ENCODE peak calls at places on chromosomes 13 and 19, in nine cellular contexts. N, D, Q, T, S, H, L, Z and G are unnamed samples.
A peak's percentile ranks its signal among the peaks of the same experiment; 100 is the strongest.

GRCh38 chr19:4278010-4278409 is 1.1 kb upstream of the SHD start:
- DNase-seq in N (no peak), D (no peak), Q (no peak), T (no peak), S (no peak), H (no peak), L (no peak), Z (no peak), G (no peak)

GRCh38 chr19:2057484-2058469 is 6.7 kb upstream of the MKNK2 start:
- DNase-seq in N (no peak), D (no peak), Q (no peak), T (no peak), S (no peak), H (no peak), L (no peak), Z (no peak), G (no peak)

GRCh38 chr19:34246340-34246739 is 8.0 kb upstream of the GARRE1 start:
- DNase-seq in N (no peak), D (no peak), Q (no peak), T (no peak), S (no peak), H (no peak), L (no peak), Z (no peak), G (no peak)

GRCh38 chr13:33554919-33555791 is 262.8 kb upstream of the RFC3 start:
- DNase-seq in N (no peak), D (peak; percentile 70), Q (no peak), T (no peak), S (no peak), H (no peak), L (no peak), Z (no peak), G (no peak)

GRCh38 chr19:2461751-2462634 is 5.2 kb upstream of the LMNB2 start:
- DNase-seq in N (peak; percentile 50), D (peak; percentile 83), Q (peak; percentile 30), T (peak; percentile 56), S (peak; percentile 59), H (peak; percentile 67), L (peak; percentile 60), Z (peak; percentile 68), G (peak; percentile 57)

GRCh38 chr13:27043013-27043412 is 128.6 kb downstream of the USP12 start:
- DNase-seq in N (peak; percentile 97), D (no peak), Q (no peak), T (peak; percentile 98), S (no peak), H (no peak), L (peak; percentile 83), Z (no peak), G (peak; percentile 98)

GRCh38 chr13:26024558-26024957 is 27.3 kb downstream of the SHISA2 start:
- DNase-seq in N (no peak), D (no peak), Q (no peak), T (no peak), S (no peak), H (no peak), L (no peak), Z (no peak), G (no peak)

GRCh38 chr19:19510432-19510831 is 4.9 kb downstream of the TSSK6 start:
- DNase-seq in N (peak; percentile 15), D (no peak), Q (no peak), T (no peak), S (no peak), H (no peak), L (no peak), Z (no peak), G (no peak)

GRCh38 chr13:37597477-37597876 is 1.1 kb downstream of the POSTN start:
- DNase-seq in N (no peak), D (no peak), Q (no peak), T (no peak), S (no peak), H (no peak), L (no peak), Z (no peak), G (no peak)

GRCh38 chr13:42354246-42355117 is 82.5 kb downstream of the AKAP11 start:
- DNase-seq in N (peak; percentile 25), D (peak; percentile 76), Q (no peak), T (peak; percentile 48), S (no peak), H (no peak), L (no peak), Z (no peak), G (peak; percentile 42)

GRCh38 chr13:99425485-99426341 is 75.6 kb upstream of the TM9SF2 start:
- DNase-seq in N (no peak), D (peak; percentile 94), Q (no peak), T (no peak), S (no peak), H (peak; percentile 39), L (no peak), Z (no peak), G (no peak)

GRCh38 chr13:48748681-48749080 is 95.0 kb downstream of the CYSLTR2 start:
- DNase-seq in N (no peak), D (no peak), Q (no peak), T (peak; percentile 23), S (no peak), H (no peak), L (no peak), Z (no peak), G (no peak)

GRCh38 chr13:48749144-48749543 is 95.4 kb downstream of the CYSLTR2 start:
- DNase-seq in N (peak; percentile 16), D (no peak), Q (no peak), T (peak; percentile 70), S (no peak), H (no peak), L (no peak), Z (no peak), G (peak; percentile 50)

GRCh38 chr13:48750588-48751383 is 97.1 kb downstream of the CYSLTR2 start:
- DNase-seq in N (peak; percentile 51), D (no peak), Q (no peak), T (no peak), S (peak; percentile 54), H (peak; percentile 48), L (no peak), Z (peak; percentile 42), G (peak; percentile 66)

GRCh38 chr13:48746816-48747215 is 93.1 kb downstream of the CYSLTR2 start:
- DNase-seq in N (no peak), D (no peak), Q (no peak), T (no peak), S (no peak), H (no peak), L (no peak), Z (no peak), G (no peak)

GRCh38 chr13:48749699-48750473 is 96.2 kb downstream of the CYSLTR2 start:
- DNase-seq in N (peak; percentile 91), D (peak; percentile 89), Q (peak; percentile 76), T (peak; percentile 99), S (peak; percentile 74), H (peak; percentile 80), L (peak; percentile 96), Z (peak; percentile 72), G (peak; percentile 98)
- TF ChIP-seq CTCF in N (peak; percentile 72), D (peak; percentile 55), Q (peak; percentile 50), T (peak; percentile 58), S (peak; percentile 64), H (peak; percentile 66), L (peak; percentile 48), Z (peak; percentile 44), G (peak; percentile 64)

GRCh38 chr19:45423033-45423588 is 606 bp downstream of the ERCC1 start:
- DNase-seq in N (no peak), D (no peak), Q (no peak), T (no peak), S (no peak), H (no peak), L (no peak), Z (no peak), G (no peak)

GRCh38 chr19:45421953-45422498 is 1.7 kb downstream of the ERCC1 start:
- DNase-seq in N (no peak), D (no peak), Q (no peak), T (no peak), S (no peak), H (no peak), L (no peak), Z (no peak), G (no peak)

GRCh38 chr19:45423589-45424190 is at the start of gene ERCC1:
- DNase-seq in N (peak; percentile 95), D (peak; percentile 98), Q (peak; percentile 100), T (peak; percentile 94), S (peak; percentile 95), H (peak; percentile 96), L (peak; percentile 96), Z (peak; percentile 94), G (peak; percentile 99)

GRCh38 chr19:45420871-45421270 is 2.8 kb downstream of the ERCC1 start:
- DNase-seq in N (no peak), D (no peak), Q (no peak), T (no peak), S (no peak), H (no peak), L (no peak), Z (no peak), G (no peak)

GRCh38 chr19:45424191-45425058 is 708 bp upstream of the ERCC1 start:
- DNase-seq in N (peak; percentile 92), D (peak; percentile 80), Q (peak; percentile 77), T (peak; percentile 98), S (peak; percentile 73), H (peak; percentile 71), L (peak; percentile 91), Z (peak; percentile 67), G (peak; percentile 97)
- H3K4me3 ChIP-seq in N (peak overlapping the region; percentile 91), D (peak overlapping the region; percentile 94), Q (no peak overlapping the region), T (peak overlapping the region; percentile 70), S (peak overlapping the region; percentile 82), H (peak overlapping the region; percentile 70), L (peak overlapping the region; percentile 96), Z (peak overlapping the region; percentile 61), G (peak overlapping the region; percentile 59)

DNA sequence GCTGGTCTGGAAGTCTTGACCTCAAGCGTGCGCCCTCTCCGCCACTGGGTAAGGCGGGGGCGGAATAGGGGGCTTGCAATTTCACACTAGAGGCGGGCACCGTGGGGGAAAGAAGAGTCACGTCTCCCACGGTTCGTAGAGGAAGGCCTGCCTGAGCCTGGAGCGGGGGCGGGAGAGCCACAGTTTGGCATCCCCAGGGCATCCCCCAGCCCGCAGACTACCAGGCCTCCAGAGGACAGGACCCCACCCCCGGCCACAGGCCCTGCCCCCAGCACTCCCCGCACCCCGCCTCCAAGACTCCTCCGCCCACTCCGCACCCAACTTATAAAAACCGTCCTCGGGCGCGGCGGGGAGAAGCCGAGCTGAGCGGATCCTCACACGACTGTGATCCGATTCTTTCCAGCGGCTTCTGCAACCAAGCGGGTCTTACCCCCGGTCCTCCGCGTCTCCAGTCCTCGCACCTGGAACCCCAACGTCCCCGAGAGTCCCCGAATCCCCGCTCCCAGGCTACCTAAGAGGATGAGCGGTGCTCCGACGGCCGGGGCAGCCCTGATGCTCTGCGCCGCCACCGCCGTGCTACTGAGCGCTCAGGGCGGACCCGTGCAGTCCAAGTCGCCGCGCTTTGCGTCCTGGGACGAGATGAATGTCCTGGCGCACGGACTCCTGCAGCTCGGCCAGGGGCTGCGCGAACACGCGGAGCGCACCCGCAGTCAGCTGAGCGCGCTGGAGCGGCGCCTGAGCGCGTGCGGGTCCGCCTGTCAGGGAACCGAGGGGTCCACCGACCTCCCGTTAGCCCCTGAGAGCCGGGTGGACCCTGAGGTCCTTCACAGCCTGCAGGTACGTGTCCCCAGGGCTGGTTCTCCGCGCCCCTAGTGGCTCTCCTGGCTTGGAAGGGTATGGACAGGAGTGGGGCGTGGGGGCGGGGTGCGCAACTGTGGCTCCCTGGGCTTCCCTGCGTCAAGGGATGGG is at the start of gene ANGPTL4:
- DNase-seq in N (peak; percentile 74), D (no peak), Q (peak; percentile 85), T (peak; percentile 55), S (peak; percentile 67), H (peak; percentile 77), L (peak; percentile 63), Z (peak; percentile 78), G (peak; percentile 90)
- TF ChIP-seq CTCF in N (peak; percentile 36), D (no peak), Q (peak; percentile 42), T (peak; percentile 12), S (peak; percentile 45), H (peak; percentile 48), L (no peak), Z (no peak), G (peak; percentile 9)

GRCh38 chr13:24087611-24088235 is 72.8 kb upstream of the SPATA13 start:
- DNase-seq in N (no peak), D (no peak), Q (peak; percentile 77), T (no peak), S (no peak), H (no peak), L (no peak), Z (peak; percentile 35), G (no peak)
- H3K4me3 ChIP-seq in N (no peak overlapping the region), D (no peak overlapping the region), Q (no peak overlapping the region), T (no peak overlapping the region), S (no peak overlapping the region), H (no peak overlapping the region), L (no peak overlapping the region), Z (no peak overlapping the region), G (no peak overlapping the region)